ENCODE peak calls at places on chromosomes 12 and 14, in eight cellular contexts. Y is activated naive CD4-positive, alpha-beta T cell treated with anti-CD3 and anti-CD28 coated beads, Interleukin-2, amount 10 ng/mL, durations not matched to agents 7 days and 5 days; X is lower leg skin; P is HTR-8/SVneo; G is memory B cell; D is pancreas; W is activated naive CD8-positive, alpha-beta T cell treated with anti-CD3 and anti-CD28 coated beads, Interleukin-2, amount 50 U/mL, for 24 hours; C is RPMI7951. K is an unnamed sample.
A peak's percentile ranks its signal among the peaks of the same experiment; 100 is the strongest.

GRCh38 chr12:116525418-116526001 is 33.7 kb upstream of the MAP1LC3B2 start:
- DNase-seq in X (peak; percentile 93), G (no peak), W (no peak), D (peak; percentile 75), Y (no peak), P (no peak), C (peak; percentile 90), K (no peak)

GRCh38 chr14:91234791-91235114 is 9.8 kb downstream of the GPR68 start:
- DNase-seq in C (no peak), G (no peak), W (no peak), P (no peak), D (no peak), Y (no peak), X (no peak), K (no peak)

GRCh38 chr12:11886339-11886738 is 184.4 kb upstream of the BCL2L14 start:
- DNase-seq in D (no peak), C (no peak), W (no peak), P (no peak), G (no peak), Y (no peak), X (no peak), K (no peak)

GRCh38 chr12:28998662-28999120 is 150.4 kb upstream of the FAR2 start:
- DNase-seq in D (no peak), W (no peak), X (no peak), P (no peak), C (peak; percentile 36), G (no peak), Y (no peak), K (peak; percentile 66)

GRCh38 chr14:101464310-101464983 is 96.8 kb upstream of the DIO3 start:
- DNase-seq in P (no peak), G (no peak), C (no peak), Y (no peak), D (peak; percentile 49), W (no peak), X (peak; percentile 71), K (no peak)

GRCh38 chr14:37599527-37600368 is 4.3 kb downstream of the TTC6 start:
- DNase-seq in P (no peak), C (peak; percentile 12), D (peak; percentile 61), W (no peak), G (no peak), Y (no peak), X (no peak), K (no peak)

GRCh38 chr12:13234045-13234641 is 37.6 kb downstream of the EMP1 start:
- DNase-seq in D (no peak), W (no peak), C (peak; percentile 61), G (peak; percentile 11), P (peak; percentile 47), X (no peak), Y (peak; percentile 58), K (peak; percentile 81)

GRCh38 chr12:83826112-83826511 is 1086.5 kb downstream of the SLC6A15 start:
- DNase-seq in D (peak; percentile 75), X (no peak), G (no peak), C (no peak), P (no peak), W (peak; percentile 39), Y (peak; percentile 37), K (peak; percentile 67)

GRCh38 chr12:94202245-94203180 is 54.1 kb downstream of the PLXNC1 start:
- DNase-seq in C (no peak), D (no peak), Y (no peak), W (no peak), G (no peak), X (no peak), P (no peak), K (no peak)

GRCh38 chr14:80955434-80955939 is at the start of gene TSHR:
- DNase-seq in Y (peak; percentile 55), X (no peak), D (peak; percentile 55), P (no peak), G (no peak), C (no peak), W (no peak), K (no peak)

GRCh38 chr14:104292084-104292970 is 153.9 kb downstream of the KIF26A start:
- DNase-seq in P (no peak), D (peak; percentile 46), G (no peak), C (no peak), X (peak; percentile 36), Y (peak; percentile 10), W (no peak), K (no peak)

GRCh38 chr12:31228811-31229792 is 96.8 kb downstream of the SINHCAF start:
- DNase-seq in D (peak; percentile 86), C (no peak), P (no peak), G (no peak), Y (no peak), X (no peak), W (no peak), K (no peak)

GRCh38 chr12:26817183-26817591 is 15.8 kb downstream of the ITPR2 start:
- DNase-seq in D (no peak), Y (no peak), G (peak; percentile 14), W (no peak), C (no peak), X (no peak), P (no peak), K (no peak)

GRCh38 chr12:75011120-75011519 is 198.5 kb downstream of the KCNC2 start:
- DNase-seq in D (no peak), G (no peak), Y (no peak), C (no peak), X (no peak), P (peak; percentile 6), W (no peak), K (no peak)

GRCh38 chr12:89985935-89986334 is 277.3 kb upstream of the ATP2B1 start:
- DNase-seq in X (no peak), P (no peak), Y (no peak), W (no peak), G (no peak), D (no peak), C (no peak), K (no peak)

GRCh38 chr14:23528555-23528954 is 23.0 kb downstream of the ZFHX2 start:
- DNase-seq in P (no peak), Y (no peak), D (no peak), W (no peak), X (no peak), G (no peak), C (no peak), K (no peak)

GRCh38 chr14:40899435-40899834 is 707.2 kb upstream of the LRFN5 start:
- DNase-seq in C (no peak), Y (no peak), G (no peak), P (no peak), W (no peak), X (no peak), D (no peak), K (no peak)

GRCh38 chr12:127245009-127245408 is 1022.0 kb upstream of the TMEM132C start:
- DNase-seq in P (no peak), Y (no peak), W (no peak), D (no peak), X (no peak), C (no peak), G (no peak), K (no peak)

GRCh38 chr14:61690982-61691381 is 4.3 kb upstream of the HIF1A start:
- DNase-seq in C (no peak), D (no peak), P (no peak), G (no peak), Y (no peak), W (no peak), X (no peak), K (no peak)

GRCh38 chr12:46450279-46450748 is 77.7 kb upstream of the SLC38A2 start:
- DNase-seq in Y (no peak), X (peak; percentile 93), W (no peak), P (no peak), G (no peak), D (peak; percentile 94), C (peak; percentile 7), K (peak; percentile 16)

GRCh38 chr12:121062391-121063045 is 23.5 kb upstream of the OASL start:
- DNase-seq in G (no peak), Y (no peak), X (peak; percentile 53), P (no peak), W (no peak), C (no peak), D (no peak), K (no peak)

GRCh38 chr14:30283822-30284446 is 275.0 kb upstream of the G2E3 start:
- DNase-seq in D (no peak), Y (no peak), C (peak; percentile 37), P (peak; percentile 30), G (no peak), W (peak; percentile 9), X (no peak), K (peak; percentile 70)

GRCh38 chr12:76720068-76720467 is 43.8 kb upstream of the ZDHHC17 start:
- DNase-seq in G (no peak), D (no peak), C (peak; percentile 14), Y (no peak), X (no peak), P (no peak), W (no peak), K (no peak)

GRCh38 chr14:30330452-30330851 is 228.5 kb upstream of the G2E3 start:
- DNase-seq in D (no peak), C (peak; percentile 1), G (no peak), P (no peak), W (no peak), X (no peak), Y (no peak), K (peak; percentile 33)

GRCh38 chr12:118193958-118194357 is 58.0 kb downstream of the PEBP1 start:
- DNase-seq in D (no peak), C (no peak), Y (no peak), G (no peak), W (no peak), P (no peak), X (no peak), K (no peak)

GRCh38 chr12:28369483-28369882 is 179.2 kb downstream of the CCDC91 start:
- DNase-seq in G (no peak), X (no peak), P (no peak), D (no peak), C (no peak), Y (no peak), W (no peak), K (no peak)

GRCh38 chr12:57590536-57590891 is 478 bp upstream of the PIP4K2C start:
- DNase-seq in G (no peak), D (no peak), X (no peak), Y (no peak), P (no peak), W (no peak), C (no peak), K (no peak)

GRCh38 chr12:62210422-62210821 is 49.8 kb upstream of the USP15 start:
- DNase-seq in G (peak; percentile 15), W (peak; percentile 41), Y (peak; percentile 60), D (peak; percentile 58), P (peak; percentile 48), C (peak; percentile 33), X (no peak), K (peak; percentile 63)